ENCODE peak calls at places on chromosomes 11 and 22, in ten cellular contexts. B is A549; A is H9; M is CD8-positive, alpha-beta T cell; O is adrenal gland; C is PC-3; R is right lobe of liver; J is endodermal cell; V is transverse colon; K is stomach. I is an unnamed sample.

GRCh38 chr11:32343325-32344008 is 91.9 kb downstream of the WT1 start:
- DNase-seq in A (no peak), V (no peak), J (no peak), R (no peak), M (no peak), B (no peak), O (no peak), K (no peak), C (no peak), I (no peak)

GRCh38 chr11:97974798-97975498 is 1045.8 kb upstream of the CNTN5 start:
- DNase-seq in R (no peak), A (no peak), O (no peak), C (no peak), J (no peak), B (no peak), V (no peak), M (no peak), K (no peak), I (no peak)

GRCh38 chr11:125245299-125245698 is 80.7 kb downstream of the PKNOX2 start:
- DNase-seq in C (no peak), J (no peak), M (no peak), R (no peak), V (no peak), B (no peak), K (no peak), A (no peak), O (no peak), I (no peak)

GRCh38 chr22:37843746-37844089 is 416 bp downstream of the ANKRD54 start:
- DNase-seq in C (peak; percentile 25), V (peak; percentile 59), B (no peak), J (no peak), A (no peak), K (no peak), O (peak; percentile 50), M (peak; percentile 49), R (peak; percentile 69), I (peak; percentile 75)

GRCh38 chr11:73528420-73528819 is 69.5 kb downstream of the FAM168A start:
- DNase-seq in A (no peak), K (no peak), B (no peak), V (no peak), J (peak; percentile 55), R (no peak), C (no peak), M (no peak), O (no peak), I (no peak)

GRCh38 chr11:110019659-110020058 is 73.5 kb upstream of the ZC3H12C start:
- DNase-seq in O (no peak), R (no peak), C (no peak), K (no peak), A (no peak), B (no peak), J (no peak), M (no peak), V (no peak), I (no peak)

GRCh38 chr11:61967177-61967923 is at the start of gene FTH1:
- DNase-seq in A (peak; percentile 87), O (peak; percentile 91), J (peak; percentile 95), R (peak; percentile 94), V (peak; percentile 96), M (peak; percentile 87), B (peak; percentile 95), C (peak; percentile 96), K (peak; percentile 96), I (peak; percentile 89)

GRCh38 chr11:7898666-7899283 is 32.3 kb downstream of the OR10A6 start:
- DNase-seq in J (no peak), R (no peak), O (no peak), K (no peak), M (no peak), C (no peak), V (no peak), A (no peak), B (no peak), I (no peak)

GRCh38 chr11:92440701-92441338 is 216.2 kb downstream of the FAT3 start:
- DNase-seq in O (no peak), R (no peak), B (no peak), M (no peak), C (no peak), V (no peak), K (no peak), J (no peak), A (no peak), I (no peak)

GRCh38 chr22:37197451-37198289 is 9.6 kb upstream of the C1QTNF6 start:
- DNase-seq in M (no peak), R (peak; percentile 84), B (peak; percentile 96), J (no peak), A (no peak), O (peak; percentile 96), C (peak; percentile 92), K (peak; percentile 51), V (peak; percentile 72), I (peak; percentile 81)

DNA sequence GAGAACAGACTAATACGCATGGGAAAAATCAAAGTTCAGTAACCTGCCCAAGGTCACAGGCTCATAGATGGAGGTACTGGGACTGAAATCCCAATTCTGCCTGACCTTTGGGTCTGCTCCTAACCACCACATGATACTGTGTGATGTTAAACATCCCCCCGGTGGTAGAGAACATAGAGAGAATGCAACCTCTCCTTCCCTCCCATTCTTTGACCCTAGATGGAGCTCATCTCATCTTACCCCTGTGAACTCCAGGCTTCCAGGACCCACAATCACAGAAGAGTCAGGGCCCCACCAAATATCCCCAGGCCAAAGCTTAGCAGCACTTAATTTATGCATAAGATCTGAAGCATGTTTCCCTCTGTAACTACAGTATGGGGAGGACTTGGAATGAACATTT is 198.5 kb downstream of the MYO18B start:
- DNase-seq in V (no peak), O (no peak), J (no peak), B (no peak), M (no peak), R (no peak), C (no peak), A (no peak), K (no peak), I (no peak)
- TF ChIP-seq CTCF in V (no peak), O (no peak), J (peak; percentile 57), B (no peak), M (no peak), R (no peak), C (no peak), A (peak; percentile 25), K (no peak), I (no peak)

GRCh38 chr22:50261615-50262459 is at the start of gene MAPK12:
- DNase-seq in K (no peak), O (no peak), R (no peak), J (peak; percentile 82), C (peak; percentile 28), M (no peak), A (peak; percentile 63), B (no peak), V (no peak), I (no peak)

GRCh38 chr22:50262973-50263617 is 1.6 kb upstream of the MAPK12 start:
- DNase-seq in C (no peak), J (no peak), V (no peak), O (no peak), B (no peak), K (no peak), R (no peak), A (no peak), M (no peak), I (no peak)

GRCh38 chr22:50264104-50264745 is 2.7 kb upstream of the MAPK12 start:
- DNase-seq in O (no peak), M (no peak), C (no peak), B (no peak), J (no peak), V (no peak), R (no peak), K (no peak), A (no peak), I (no peak)

GRCh38 chr22:50260801-50261614 is 475 bp downstream of the MAPK12 start:
- DNase-seq in M (no peak), O (no peak), J (peak; percentile 78), R (no peak), B (peak; percentile 72), K (peak; percentile 51), V (no peak), C (peak; percentile 50), A (no peak), I (no peak)

GRCh38 chr22:50262460-50262911 is 1.0 kb upstream of the MAPK12 start:
- DNase-seq in J (no peak), O (no peak), M (no peak), C (peak; percentile 43), B (peak; percentile 50), A (no peak), V (no peak), K (no peak), R (no peak), I (no peak)
- H3K4me1 ChIP-seq in J (no peaks in the 10 kb centered on the region), O (peaks cover 2% of the 10 kb centered on the region), M (peaks cover 6% of the 10 kb centered on the region), C (peaks cover 10% of the 10 kb centered on the region), B (peaks cover 26% of the 10 kb centered on the region), A (no peaks in the 10 kb centered on the region), V (peaks cover 19% of the 10 kb centered on the region), K (peaks cover 19% of the 10 kb centered on the region), R (peaks cover 24% of the 10 kb centered on the region), I (peaks cover 20% of the 10 kb centered on the region)

DNA sequence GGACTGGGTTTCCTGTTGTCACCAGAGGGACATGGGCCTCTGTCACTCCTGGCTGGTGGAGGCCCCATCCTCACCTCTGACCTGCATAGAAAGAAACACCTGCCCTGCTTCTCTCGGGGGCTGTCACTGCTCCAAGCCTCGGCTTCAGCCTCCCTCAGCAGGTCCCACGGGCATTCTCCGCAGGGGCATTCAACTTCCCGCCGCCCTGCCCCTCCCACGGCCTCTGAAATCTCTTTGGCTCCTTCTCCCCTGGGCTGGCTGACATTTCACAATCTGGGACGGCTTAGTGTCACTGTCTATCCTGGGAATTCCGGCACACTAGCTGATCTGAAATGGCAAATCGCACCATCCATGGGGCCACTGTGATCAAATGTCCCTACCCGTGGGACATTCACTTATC is 258.0 kb downstream of the CTTN start:
- DNase-seq in V (no peak), C (no peak), R (peak; percentile 79), A (no peak), K (no peak), O (no peak), J (no peak), B (no peak), M (no peak), I (no peak)
- H3K9me3 ChIP-seq in V (no peaks in the 10 kb centered on the region), C (no peaks in the 10 kb centered on the region), R (no peaks in the 10 kb centered on the region), A (no peaks in the 10 kb centered on the region), K (no peaks in the 10 kb centered on the region), O (no peaks in the 10 kb centered on the region), J (no peaks in the 10 kb centered on the region), B (no peaks in the 10 kb centered on the region), M (no peaks in the 10 kb centered on the region), I (no peaks in the 10 kb centered on the region)

GRCh38 chr11:65425105-65425970 is 2.7 kb downstream of the NEAT1 start:
- DNase-seq in K (peak; percentile 60), J (peak; percentile 77), V (peak; percentile 69), B (peak; percentile 87), M (peak; percentile 82), C (peak; percentile 77), A (peak; percentile 41), R (peak; percentile 39), O (no peak), I (peak; percentile 53)
- TF ChIP-seq CTCF in K (no peak), J (peak; percentile 58), V (peak; percentile 67), B (no peak), M (no peak), C (peak; percentile 6), A (peak; percentile 26), R (no peak), O (no peak), I (peak; percentile 41)